ENCODE peak calls at places on chromosome 22, in six cellular contexts. Z, R, A, E, Y and U are unnamed samples.

GRCh38 chr22:29635734-29636357 is 32.4 kb downstream of the NF2 start:
- DNase-seq in R (no peak), E (no peak), Z (peak; percentile 60), Y (peak; percentile 41), A (no peak), U (no peak)

GRCh38 chr22:47371263-47372090 is 609.0 kb downstream of the TBC1D22A start:
- DNase-seq in R (no peak), E (no peak), A (no peak), Z (no peak), Y (no peak), U (no peak)

GRCh38 chr22:34055525-34056200 is 135.4 kb upstream of the LARGE1 start:
- DNase-seq in Y (peak; percentile 34), E (no peak), R (no peak), Z (no peak), A (peak; percentile 7), U (no peak)

GRCh38 chr22:39634530-39635399 is 64.2 kb downstream of the CACNA1I start:
- DNase-seq in E (no peak), A (peak; percentile 29), R (no peak), Y (peak; percentile 61), Z (peak; percentile 94), U (no peak)

GRCh38 chr22:43440556-43440955 is 28.7 kb downstream of the MPPED1 start:
- DNase-seq in R (no peak), E (peak; percentile 58), A (no peak), Z (no peak), Y (no peak), U (no peak)

GRCh38 chr22:28900379-28900778 is 17.0 kb downstream of the ZNRF3 start:
- DNase-seq in R (no peak), Y (no peak), A (no peak), E (no peak), Z (no peak), U (no peak)

GRCh38 chr22:19731361-19731725 is 8.0 kb downstream of the GP1BB start:
- DNase-seq in A (no peak), R (no peak), Z (no peak), Y (no peak), E (no peak), U (no peak)

GRCh38 chr22:26904483-26904882 is 247.1 kb downstream of the MIAT start:
- DNase-seq in Y (no peak), R (no peak), Z (no peak), E (no peak), A (no peak), U (no peak)

GRCh38 chr22:41951898-41952474 is at the start of gene SMIM45:
- DNase-seq in E (no peak), R (no peak), A (no peak), Y (no peak), Z (no peak), U (no peak)

GRCh38 chr22:50523806-50524663 is 1.4 kb downstream of the SCO2 start:
- DNase-seq in E (no peak), Y (no peak), R (no peak), A (no peak), Z (no peak), U (no peak)

GRCh38 chr22:38871360-38872171 is 450 bp downstream of the CBX6 start:
- DNase-seq in Y (peak; percentile 18), A (peak; percentile 36), E (no peak), R (no peak), Z (no peak), U (peak; percentile 57)

GRCh38 chr22:41043727-41044126 is 48.7 kb upstream of the EP300 start:
- DNase-seq in Y (no peak), R (no peak), Z (no peak), E (no peak), A (no peak), U (no peak)

GRCh38 chr22:28931844-28932561 is 48.6 kb downstream of the ZNRF3 start:
- DNase-seq in Y (no peak), E (no peak), R (no peak), A (no peak), Z (no peak), U (no peak)

GRCh38 chr22:41382098-41382578 is 396 bp downstream of the TEF start:
- DNase-seq in Z (peak; percentile 25), Y (peak; percentile 87), A (peak; percentile 68), R (peak; percentile 84), E (peak; percentile 89), U (peak; percentile 79)

GRCh38 chr22:44707752-44708151 is 5.7 kb downstream of the PRR5 start:
- DNase-seq in Z (peak; percentile 49), Y (no peak), A (no peak), R (no peak), E (no peak), U (no peak)

GRCh38 chr22:27386186-27386585 is 415.4 kb downstream of the MN1 start:
- DNase-seq in A (no peak), Y (no peak), E (no peak), R (no peak), Z (no peak), U (peak; percentile 28)

GRCh38 chr22:42926034-42926433 is 69.0 kb upstream of the ARFGAP3 start:
- DNase-seq in R (no peak), Y (no peak), A (no peak), Z (peak; percentile 24), E (peak; percentile 61), U (no peak)

GRCh38 chr22:33053323-33053722 is 4.9 kb downstream of the SYN3 start:
- DNase-seq in R (no peak), Z (no peak), E (no peak), Y (no peak), A (no peak), U (no peak)

GRCh38 chr22:39292561-39293074 is 26.8 kb downstream of the RPL3 start:
- DNase-seq in R (peak; percentile 95), Z (peak; percentile 87), Y (peak; percentile 83), A (peak; percentile 96), E (peak; percentile 96), U (peak; percentile 96)

GRCh38 chr22:30307026-30307574 is 17.8 kb upstream of the CASTOR1 start:
- DNase-seq in Y (no peak), E (no peak), R (no peak), Z (no peak), A (no peak), U (no peak)

GRCh38 chr22:26360169-26360885 is 68.7 kb upstream of the ASPHD2 start:
- DNase-seq in Z (peak; percentile 79), R (peak; percentile 43), Y (peak; percentile 69), E (no peak), A (peak; percentile 78), U (peak; percentile 83)

GRCh38 chr22:33020721-33021120 is 37.5 kb downstream of the SYN3 start:
- DNase-seq in A (no peak), R (no peak), Z (no peak), E (no peak), Y (no peak), U (no peak)

GRCh38 chr22:17637490-17638181 is 921 bp upstream of the BCL2L13 start:
- DNase-seq in Y (no peak), E (no peak), R (no peak), A (no peak), Z (no peak), U (no peak)

GRCh38 chr22:37502342-37503182 is 16.4 kb upstream of the MFNG start:
- DNase-seq in A (peak; percentile 87), R (peak; percentile 44), Z (peak; percentile 63), Y (no peak), E (peak; percentile 87), U (no peak)
- H3K4me1 ChIP-seq in A (peaks cover 70% of the 10 kb centered on the region), R (no peaks in the 10 kb centered on the region), Z (peaks cover 32% of the 10 kb centered on the region), Y (peaks cover 39% of the 10 kb centered on the region), E (peaks cover 43% of the 10 kb centered on the region), U (no peaks in the 10 kb centered on the region)

GRCh38 chr22:46148336-46148735 is 2.0 kb upstream of the PPARA start:
- DNase-seq in E (no peak), A (no peak), Y (no peak), Z (no peak), R (no peak), U (no peak)

GRCh38 chr22:46149998-46150549 is at the start of gene PPARA:
- DNase-seq in R (peak; percentile 86), A (peak; percentile 96), Y (peak; percentile 97), E (peak; percentile 96), Z (peak; percentile 69), U (peak; percentile 82)

GRCh38 chr22:46148885-46149492 is 1.3 kb upstream of the PPARA start:
- DNase-seq in E (no peak), Y (no peak), Z (no peak), R (no peak), A (no peak), U (no peak)

GRCh38 chr22:46150615-46151423 is 493 bp downstream of the PPARA start:
- DNase-seq in A (peak; percentile 53), E (peak; percentile 79), Z (no peak), Y (peak; percentile 88), R (no peak), U (no peak)

DNA sequence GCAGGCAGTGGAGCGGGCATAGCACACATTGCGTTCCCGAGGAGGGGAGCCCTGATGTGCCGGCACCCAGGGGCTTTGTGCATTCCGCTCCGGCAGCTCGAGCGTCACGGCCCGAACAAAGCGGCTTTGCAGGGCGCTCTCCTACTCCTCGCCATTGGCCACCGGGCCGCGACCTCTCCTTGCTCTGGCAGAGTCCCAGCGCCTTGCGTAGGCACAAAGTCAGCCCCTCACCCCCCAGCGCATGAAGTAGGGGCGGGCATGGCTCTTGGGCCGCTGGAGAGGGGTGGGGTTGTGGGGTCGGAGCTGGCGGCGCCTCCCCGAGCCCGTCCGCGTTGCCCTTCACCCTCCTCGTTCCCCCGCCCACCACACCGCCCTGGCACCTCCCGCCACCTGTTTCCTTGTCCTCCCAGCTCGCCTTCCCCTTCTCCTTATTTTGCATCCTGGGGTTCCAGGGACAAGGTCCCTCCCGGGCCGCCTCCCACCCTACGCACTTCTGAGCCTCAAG is 781 bp upstream of the PPARA start:
- DNase-seq in E (peak; percentile 87), R (peak; percentile 53), A (peak; percentile 81), Z (no peak), Y (peak; percentile 11), U (no peak)
- H3K27ac ChIP-seq in E (peak overlapping the region; percentile 89), R (peak overlapping the region; percentile 94), A (peak overlapping the region; percentile 98), Z (no peak overlapping the region), Y (no peak overlapping the region), U (peak overlapping the region; percentile 99)

DNA sequence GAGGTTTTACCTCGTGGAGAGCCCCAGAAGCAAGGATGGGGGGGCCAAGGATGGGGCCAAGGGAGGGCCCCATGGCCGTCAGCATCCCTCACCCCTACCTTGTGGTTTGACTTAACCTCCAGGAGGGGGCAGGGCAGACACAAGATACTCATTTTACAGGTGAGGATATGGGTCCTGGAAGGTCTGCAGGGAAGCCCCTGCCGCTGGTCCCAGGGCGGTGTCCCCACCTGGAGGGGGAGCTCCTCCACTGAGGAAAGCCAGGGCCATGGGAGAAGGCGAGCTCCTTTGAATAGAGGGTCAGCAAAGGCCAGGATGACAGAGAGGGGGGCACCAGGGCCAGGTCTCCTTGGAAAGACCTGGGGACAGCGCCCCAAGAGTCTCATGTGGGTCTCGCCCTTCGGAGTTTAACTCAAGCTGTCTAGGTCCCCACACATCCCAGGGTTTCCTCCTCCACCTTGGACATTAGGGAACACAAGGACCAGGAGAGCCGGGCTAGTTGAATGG is 5.9 kb upstream of the ADORA2A start:
- DNase-seq in E (no peak), R (no peak), Z (peak; percentile 14), A (no peak), Y (peak; percentile 44), U (no peak)
- TF ChIP-seq CTCF in E (no peak), R (no peak), Z (peak; percentile 51), A (no peak), Y (peak; percentile 56), U (no peak)

GRCh38 chr22:35514366-35514765 is 26.3 kb upstream of the RASD2 start:
- DNase-seq in E (no peak), A (no peak), R (no peak), Z (no peak), Y (no peak), U (no peak)
- H3K4me1 ChIP-seq in E (no peaks in the 10 kb centered on the region), A (no peaks in the 10 kb centered on the region), R (no peaks in the 10 kb centered on the region), Z (peaks cover 13% of the 10 kb centered on the region), Y (no peaks in the 10 kb centered on the region), U (no peaks in the 10 kb centered on the region)